ENCODE peak calls at places on chromosome 5, in five cellular contexts. X, Z, G, M and V are unnamed samples.

GRCh38 chr5:14421851-14422250 is 159.7 kb upstream of the OTULINL start:
- DNase-seq in Z (no peak), G (no peak), X (no peak), M (no peak), V (peak; percentile 37)

GRCh38 chr5:67146574-67146973 is 50.0 kb downstream of the CD180 start:
- DNase-seq in G (no peak), Z (peak; percentile 32), X (peak; percentile 26), M (no peak), V (no peak)

GRCh38 chr5:138711816-138712215 is 41.4 kb upstream of the CTNNA1 start:
- DNase-seq in Z (no peak), G (no peak), X (peak; percentile 61), M (no peak), V (no peak)

GRCh38 chr5:8229551-8229950 is 360.6 kb downstream of the MTRR start:
- DNase-seq in X (no peak), Z (no peak), M (no peak), G (no peak), V (no peak)

GRCh38 chr5:154190652-154191304 is at the start of gene GALNT10:
- DNase-seq in Z (peak; percentile 53), X (peak; percentile 55), M (no peak), G (no peak), V (peak; percentile 53)

GRCh38 chr5:90932052-90932699 is 373.6 kb downstream of the ADGRV1 start:
- DNase-seq in Z (peak; percentile 69), G (no peak), M (no peak), X (peak; percentile 57), V (peak; percentile 56)

GRCh38 chr5:72296251-72296650 is 23.8 kb downstream of the MRPS27 start:
- DNase-seq in Z (no peak), M (no peak), G (no peak), X (no peak), V (no peak)

GRCh38 chr5:96721351-96721970 is 59.3 kb downstream of the CAST start:
- DNase-seq in X (peak; percentile 38), M (no peak), G (no peak), Z (peak; percentile 53), V (no peak)

GRCh38 chr5:112857866-112858265 is 3.2 kb upstream of the SRP19 start:
- DNase-seq in Z (no peak), X (peak; percentile 11), M (no peak), G (no peak), V (no peak)

GRCh38 chr5:10987291-10987806 is 226.3 kb upstream of the DAP start:
- DNase-seq in X (no peak), M (no peak), G (no peak), Z (peak; percentile 14), V (no peak)

GRCh38 chr5:159034083-159034824 is 65.5 kb downstream of the EBF1 start:
- DNase-seq in X (no peak), M (no peak), Z (peak; percentile 49), G (no peak), V (no peak)